ENCODE peak calls at places on chromosomes 6 and 20, in nine cellular contexts. F, K, B, R, V, Q, E, I and H are unnamed samples.

GRCh38 chr20:11229772-11230171 is 556.0 kb upstream of the JAG1 start:
- DNase-seq in F (peak; percentile 31), K (peak; percentile 34), B (peak; percentile 96), R (peak; percentile 37), V (peak; percentile 82), Q (no peak), E (no peak), I (no peak), H (no peak)

GRCh38 chr20:1897486-1897885 is 2.3 kb downstream of the SIRPA start:
- DNase-seq in F (no peak), K (no peak), B (peak; percentile 61), R (no peak), V (no peak), Q (no peak), E (no peak), I (no peak), H (no peak)

GRCh38 chr6:72374864-72375263 is 247.0 kb upstream of the KCNQ5 start:
- DNase-seq in F (no peak), K (no peak), B (no peak), R (peak; percentile 61), V (peak; percentile 27), Q (no peak), E (peak; percentile 53), I (no peak), H (no peak)

GRCh38 chr6:166499350-166500163 is 86.9 kb downstream of the RAMACL start:
- DNase-seq in F (no peak), K (no peak), B (no peak), R (no peak), V (no peak), Q (no peak), E (no peak), I (no peak), H (no peak)

GRCh38 chr6:73032586-73032985 is 192.7 kb downstream of the KHDC1L start:
- DNase-seq in F (no peak), K (peak; percentile 12), B (peak; percentile 74), R (no peak), V (peak; percentile 85), Q (no peak), E (no peak), I (no peak), H (no peak)

GRCh38 chr20:17938889-17939619 is 29.5 kb downstream of the SNX5 start:
- DNase-seq in F (peak; percentile 86), K (peak; percentile 22), B (peak; percentile 84), R (peak; percentile 92), V (peak; percentile 64), Q (peak; percentile 56), E (peak; percentile 93), I (peak; percentile 80), H (peak; percentile 75)

GRCh38 chr6:148325316-148326068 is 17.1 kb upstream of the SASH1 start:
- DNase-seq in F (no peak), K (no peak), B (peak; percentile 42), R (no peak), V (peak; percentile 31), Q (no peak), E (no peak), I (no peak), H (no peak)

GRCh38 chr6:88780714-88781389 is 182.6 kb downstream of the RNGTT start:
- DNase-seq in F (peak; percentile 78), K (peak; percentile 28), B (peak; percentile 76), R (peak; percentile 78), V (peak; percentile 64), Q (peak; percentile 66), E (peak; percentile 88), I (peak; percentile 31), H (peak; percentile 89)

GRCh38 chr6:125823180-125823579 is 32.4 kb downstream of the NCOA7 start:
- DNase-seq in F (no peak), K (no peak), B (no peak), R (no peak), V (no peak), Q (no peak), E (no peak), I (no peak), H (no peak)

GRCh38 chr20:37576911-37577310 is 49.2 kb upstream of the BLCAP start:
- DNase-seq in F (no peak), K (no peak), B (no peak), R (no peak), V (no peak), Q (no peak), E (no peak), I (no peak), H (no peak)

GRCh38 chr6:80566361-80566760 is 459.9 kb downstream of the BCKDHB start:
- DNase-seq in F (no peak), K (no peak), B (no peak), R (no peak), V (no peak), Q (no peak), E (no peak), I (no peak), H (no peak)

GRCh38 chr20:51941503-51941902 is 139.2 kb upstream of the SALL4 start:
- DNase-seq in F (no peak), K (no peak), B (no peak), R (no peak), V (no peak), Q (no peak), E (no peak), I (no peak), H (no peak)

GRCh38 chr6:106547053-106547414 is 82.3 kb downstream of the RTN4IP1 start:
- DNase-seq in F (no peak), K (peak; percentile 49), B (no peak), R (no peak), V (peak; percentile 54), Q (no peak), E (no peak), I (no peak), H (peak; percentile 82)

GRCh38 chr6:5762561-5762968 is 244.2 kb downstream of the NRN1 start:
- DNase-seq in F (no peak), K (no peak), B (no peak), R (no peak), V (no peak), Q (no peak), E (no peak), I (no peak), H (no peak)

GRCh38 chr20:47440857-47441773 is 60.6 kb upstream of the NCOA3 start:
- DNase-seq in F (no peak), K (no peak), B (no peak), R (no peak), V (peak; percentile 45), Q (no peak), E (peak; percentile 48), I (no peak), H (no peak)

GRCh38 chr20:63534427-63534830 is 2.7 kb downstream of the PTK6 start:
- DNase-seq in F (no peak), K (no peak), B (no peak), R (no peak), V (no peak), Q (no peak), E (no peak), I (peak; percentile 45), H (no peak)

GRCh38 chr20:33433875-33434274 is 9.7 kb downstream of the SNTA1 start:
- DNase-seq in F (no peak), K (no peak), B (no peak), R (no peak), V (no peak), Q (no peak), E (no peak), I (no peak), H (no peak)
- TF ChIP-seq EZH2phosphoT487 in F (no peak), K (no peak), B (no peak), R (no peak), V (no peak), Q (no peak), E (no peak), I (no peak), H (no peak)

GRCh38 chr6:104617541-104618072 is 242.1 kb downstream of the HACE1 start:
- DNase-seq in F (no peak), K (no peak), B (no peak), R (no peak), V (no peak), Q (no peak), E (no peak), I (no peak), H (no peak)

GRCh38 chr6:104625536-104625935 is 234.2 kb downstream of the HACE1 start:
- DNase-seq in F (peak; percentile 44), K (no peak), B (peak; percentile 64), R (peak; percentile 4), V (peak; percentile 74), Q (no peak), E (no peak), I (no peak), H (no peak)

DNA sequence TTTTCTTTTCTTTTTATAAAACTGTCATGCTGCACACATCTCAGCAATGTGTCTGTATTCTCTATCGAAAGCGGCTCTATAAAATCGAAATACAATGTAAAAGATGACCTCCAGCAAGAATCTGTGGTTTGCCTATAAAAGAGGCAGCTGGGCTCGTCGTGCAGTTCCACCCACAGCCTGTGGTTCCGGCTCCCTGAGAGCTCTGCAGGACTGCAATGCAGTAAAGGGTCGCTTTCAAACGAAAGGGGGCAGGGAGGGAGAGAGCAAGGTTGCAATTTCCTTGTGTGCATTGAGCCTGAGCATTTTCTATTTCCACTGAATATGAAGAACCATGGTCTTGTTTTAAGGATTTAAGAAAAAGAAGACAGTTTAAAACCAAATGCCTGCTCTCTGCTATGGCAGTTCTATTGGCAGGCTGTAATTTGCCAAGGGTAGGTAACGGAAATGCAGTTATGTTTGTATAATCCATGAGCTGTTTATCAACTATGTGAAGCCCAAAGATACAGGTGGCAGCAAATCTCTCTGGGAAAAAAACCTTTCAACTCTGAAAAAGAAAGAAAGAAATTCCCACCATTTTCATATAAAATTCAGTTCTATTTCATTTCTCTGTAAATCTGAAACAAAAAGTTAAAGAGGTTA is 236.5 kb downstream of the HACE1 start:
- DNase-seq in F (no peak), K (no peak), B (no peak), R (peak; percentile 51), V (peak; percentile 64), Q (no peak), E (peak; percentile 80), I (no peak), H (peak; percentile 75)
- TF ChIP-seq EZH2phosphoT487 in F (no peak), K (no peak), B (no peak), R (no peak), V (no peak), Q (no peak), E (no peak), I (no peak), H (no peak)

DNA sequence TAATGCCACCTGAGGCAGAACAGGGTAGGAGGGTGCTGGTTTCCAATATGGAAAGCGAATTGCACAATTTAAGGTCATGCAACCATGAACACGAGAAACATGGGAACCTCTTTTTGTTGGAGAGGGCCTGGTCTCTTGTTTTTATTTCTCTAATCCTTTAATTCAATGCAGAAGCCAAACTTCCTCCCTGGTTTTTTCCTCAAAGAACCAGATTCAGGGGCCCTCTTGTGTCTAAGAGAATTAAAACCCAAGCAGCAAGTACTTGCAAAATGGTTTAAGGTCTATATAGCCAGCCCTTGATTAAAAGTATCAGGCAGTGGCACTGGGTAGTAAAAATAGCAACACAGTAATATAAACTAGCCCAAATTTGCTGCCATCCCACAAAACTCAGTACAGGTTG is 19.5 kb downstream of the GSTA4 start:
- DNase-seq in F (no peak), K (no peak), B (peak; percentile 27), R (no peak), V (no peak), Q (no peak), E (no peak), I (no peak), H (no peak)
- TF ChIP-seq EZH2phosphoT487 in F (no peak), K (no peak), B (no peak), R (no peak), V (no peak), Q (no peak), E (no peak), I (no peak), H (no peak)

GRCh38 chr6:67350729-67351128 is 1284.4 kb upstream of the ADGRB3 start:
- DNase-seq in F (no peak), K (no peak), B (no peak), R (no peak), V (no peak), Q (no peak), E (no peak), I (no peak), H (no peak)

GRCh38 chr6:67345946-67346345 is 1289.1 kb upstream of the ADGRB3 start:
- DNase-seq in F (no peak), K (no peak), B (no peak), R (no peak), V (no peak), Q (no peak), E (no peak), I (no peak), H (peak; percentile 7)
- TF ChIP-seq EZH2phosphoT487 in F (no peak), K (no peak), B (no peak), R (no peak), V (no peak), Q (no peak), E (no peak), I (no peak), H (no peak)